ENCODE peak calls at places on chromosome 5, in nine cellular contexts. K is sigmoid colon, S is left ventricle myocardium inferior, P is right atrium auricular region, C is psoas muscle, M is ovary, R is PC-3, G is mammary epithelial cell, T is A549. O is an unnamed sample. For H3K9me3, the result is how much of the 10 kb centered on the place peaks cover.

GRCh38 chr5:158910782-158911692 is 188.7 kb downstream of the EBF1 start:
- DNase-seq in C (no peak), S (no peak), G (peak), P (no peak), R (peak), M (no peak), K (no peak), T (no peak), O (no peak)

GRCh38 chr5:41822036-41822435 is 48.2 kb downstream of the OXCT1 start:
- DNase-seq in T (no peak), K (no peak), C (no peak), P (no peak), S (no peak), R (no peak), G (no peak), M (no peak), O (no peak)

GRCh38 chr5:81164936-81165335 is 68.2 kb upstream of the CKMT2 start:
- DNase-seq in P (no peak), M (no peak), R (no peak), T (no peak), S (no peak), K (no peak), C (no peak), G (no peak), O (no peak)

GRCh38 chr5:27048507-27048906 is 10.1 kb upstream of the CDH9 start:
- DNase-seq in C (no peak), K (no peak), M (no peak), P (no peak), T (no peak), R (no peak), G (no peak), S (no peak), O (peak)

GRCh38 chr5:107404595-107405366 is 266.0 kb downstream of the EFNA5 start:
- DNase-seq in K (no peak), P (no peak), T (no peak), G (peak), S (no peak), C (no peak), R (no peak), M (no peak), O (no peak)

GRCh38 chr5:172284275-172284971 is 859 bp upstream of the UBTD2 start:
- DNase-seq in T (no peak), S (no peak), P (no peak), M (no peak), C (no peak), K (peak), G (no peak), R (peak), O (no peak)

GRCh38 chr5:149423287-149424268 is 44.5 kb upstream of the IL17B start:
- DNase-seq in C (peak), T (no peak), G (no peak), R (no peak), S (peak), M (peak), P (peak), K (peak), O (no peak)

GRCh38 chr5:59116231-59116900 is 533.5 kb downstream of the RAB3C start:
- DNase-seq in G (peak), M (no peak), R (no peak), S (no peak), P (no peak), T (no peak), K (no peak), C (no peak), O (peak)

GRCh38 chr5:68953151-68953884 is 140.5 kb upstream of the SLC30A5 start:
- DNase-seq in C (no peak), P (no peak), K (no peak), M (no peak), R (no peak), T (no peak), G (no peak), S (no peak), O (no peak)

GRCh38 chr5:134892282-134892681 is 12.6 kb upstream of the PCBD2 start:
- DNase-seq in K (no peak), S (no peak), M (no peak), C (no peak), P (no peak), R (no peak), G (no peak), T (no peak), O (no peak)

GRCh38 chr5:68319316-68320093 is 103.9 kb downstream of the PIK3R1 start:
- DNase-seq in P (no peak), S (no peak), K (no peak), C (no peak), R (peak), M (no peak), T (peak), G (peak), O (no peak)

GRCh38 chr5:113224605-113225065 is 210.2 kb downstream of the TSSK1B start:
- DNase-seq in T (no peak), P (no peak), R (no peak), K (no peak), C (no peak), G (no peak), S (no peak), M (no peak), O (no peak)

GRCh38 chr5:123950701-123951100 is 438.7 kb downstream of the CSNK1G3 start:
- DNase-seq in S (no peak), G (peak), M (no peak), K (no peak), T (no peak), R (peak), C (no peak), P (no peak), O (no peak)

GRCh38 chr5:72452515-72453259 is 54.5 kb downstream of the ZNF366 start:
- DNase-seq in R (peak), K (peak), C (peak), G (peak), M (peak), T (peak), S (peak), P (peak), O (peak)

GRCh38 chr5:104189909-104190308 is 627.3 kb upstream of the NUDT12 start:
- DNase-seq in C (no peak), R (peak), G (peak), M (no peak), K (no peak), S (no peak), P (no peak), T (no peak), O (no peak)

GRCh38 chr5:149310488-149310887 is 34.8 kb upstream of the GRPEL2 start:
- DNase-seq in T (no peak), K (no peak), C (no peak), S (no peak), G (no peak), P (no peak), M (no peak), R (no peak), O (no peak)

GRCh38 chr5:105640328-105640727 is 2030.4 kb downstream of the EFNA5 start:
- DNase-seq in G (no peak), R (no peak), S (no peak), P (no peak), C (no peak), T (no peak), K (peak), M (no peak), O (no peak)

GRCh38 chr5:158560170-158560569 is 539.5 kb downstream of the EBF1 start:
- DNase-seq in T (no peak), R (peak), C (peak), M (no peak), G (peak), S (peak), P (no peak), K (no peak), O (no peak)

GRCh38 chr5:5306696-5307095 is 115.8 kb upstream of the ICE1 start:
- DNase-seq in S (no peak), T (no peak), K (no peak), R (peak), M (no peak), C (no peak), P (no peak), G (no peak), O (no peak)

GRCh38 chr5:33781286-33781685 is 110.5 kb downstream of the ADAMTS12 start:
- DNase-seq in K (peak), S (no peak), T (no peak), P (no peak), C (no peak), M (no peak), R (peak), G (peak), O (no peak)

GRCh38 chr5:111781200-111781599 is 24.2 kb upstream of the NREP start:
- DNase-seq in S (peak), M (peak), R (peak), K (peak), T (no peak), G (peak), P (peak), C (peak), O (no peak)

GRCh38 chr5:94691947-94692346 is 73.5 kb downstream of the SLF1 start:
- DNase-seq in C (no peak), T (no peak), G (peak), P (no peak), M (no peak), K (no peak), R (peak), S (no peak), O (no peak)

GRCh38 chr5:137737349-137738256 is 1.7 kb upstream of the KLHL3 start:
- DNase-seq in G (no peak), C (no peak), S (peak), T (no peak), P (peak), M (no peak), R (peak), K (no peak), O (no peak)

GRCh38 chr5:60960591-60960990 is 15.6 kb downstream of the NDUFAF2 start:
- DNase-seq in C (no peak), P (no peak), K (no peak), G (no peak), T (no peak), S (no peak), M (no peak), R (peak), O (no peak)

GRCh38 chr5:171600736-171601265 is 181.4 kb downstream of the FGF18 start:
- DNase-seq in P (peak), K (no peak), C (peak), R (no peak), G (no peak), S (peak), M (no peak), T (no peak), O (no peak)

GRCh38 chr5:29307498-29307897 is 1886.0 kb upstream of the CDH6 start:
- DNase-seq in S (no peak), R (peak), K (no peak), C (no peak), G (no peak), M (no peak), P (no peak), T (no peak), O (no peak)

GRCh38 chr5:11191673-11192072 is 430.6 kb upstream of the DAP start:
- DNase-seq in G (no peak), K (no peak), P (no peak), S (no peak), M (no peak), T (no peak), C (no peak), R (no peak), O (no peak)

GRCh38 chr5:133782736-133783135 is 170.4 kb upstream of the FSTL4 start:
- DNase-seq in S (no peak), C (no peak), M (no peak), P (no peak), K (no peak), R (no peak), G (no peak), T (no peak), O (no peak)

GRCh38 chr5:14339467-14339866 is 196.3 kb downstream of the TRIO start:
- DNase-seq in G (no peak), C (no peak), S (no peak), P (no peak), K (no peak), T (no peak), R (no peak), M (no peak), O (no peak)

GRCh38 chr5:160905285-160905684 is 53.3 kb upstream of the ATP10B start:
- DNase-seq in R (no peak), P (no peak), G (peak), C (no peak), S (no peak), K (no peak), M (no peak), T (no peak), O (no peak)

GRCh38 chr5:160398806-160399205 is 1.0 kb downstream of the FAM200C start:
- DNase-seq in G (no peak), M (no peak), C (no peak), K (no peak), S (no peak), P (no peak), T (no peak), R (no peak), O (no peak)

GRCh38 chr5:59188415-59189225 is 605.7 kb downstream of the RAB3C start:
- DNase-seq in C (peak), P (peak), T (peak), K (peak), S (peak), G (peak), M (peak), R (peak), O (peak)

GRCh38 chr5:54580997-54581741 is 63.6 kb downstream of the SNX18 start:
- DNase-seq in C (no peak), T (no peak), K (no peak), R (no peak), M (no peak), P (no peak), S (no peak), G (no peak), O (no peak)

GRCh38 chr5:146165469-146165868 is 17.0 kb downstream of the LARS1 start:
- DNase-seq in T (no peak), S (no peak), G (no peak), K (no peak), C (no peak), M (no peak), R (no peak), P (no peak), O (no peak)

DNA sequence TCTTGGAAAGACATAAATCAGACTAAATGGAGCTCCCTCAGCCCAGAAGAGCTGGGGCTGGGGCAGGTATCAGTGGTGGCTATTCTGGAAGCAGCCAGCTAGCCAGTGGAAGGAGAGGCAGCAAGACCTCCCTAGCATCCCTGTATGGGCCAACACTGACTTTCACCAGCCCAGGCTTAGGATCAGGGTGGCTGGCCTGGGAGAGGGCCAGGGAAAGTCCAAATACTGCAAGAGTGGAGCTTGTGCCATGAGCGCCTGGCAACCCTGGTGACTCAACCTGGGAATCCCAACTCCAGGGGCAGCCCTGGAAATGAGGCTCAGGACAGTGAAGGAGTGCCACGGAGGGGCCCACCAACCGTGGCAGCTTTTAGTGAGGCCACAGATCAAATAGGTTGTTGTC is 7.6 kb upstream of the IRF1 start:
- DNase-seq in T (peak), S (peak), P (peak), K (peak), M (no peak), G (peak), R (peak), C (peak), O (no peak)
- H3K4me3 ChIP-seq in T (no peak), S (no peak), P (no peak), K (no peak), M (no peak), G (no peak), R (no peak), C (no peak), O (no peak)

GRCh38 chr5:78253201-78253600 is 41.3 kb downstream of the AP3B1 start:
- DNase-seq in C (no peak), P (no peak), S (no peak), G (no peak), R (no peak), M (no peak), K (no peak), T (no peak), O (no peak)
- H3K9me3 ChIP-seq in C (under half), P (under half), S (under half), G (under half), R (under half), M (under half), K (under half), T (under half), O (under half)

GRCh38 chr5:141961466-141961865 is 3.5 kb upstream of the PCDH12 start:
- DNase-seq in S (no peak), K (no peak), R (no peak), M (no peak), P (no peak), C (no peak), T (no peak), G (no peak), O (no peak)

GRCh38 chr5:141958773-141959172 is 771 bp upstream of the PCDH12 start:
- DNase-seq in S (no peak), R (peak), T (no peak), C (peak), K (peak), M (no peak), G (peak), P (peak), O (no peak)

GRCh38 chr5:141960449-141961323 is 2.7 kb upstream of the PCDH12 start:
- DNase-seq in R (peak), K (peak), S (peak), T (peak), M (peak), C (peak), G (peak), P (peak), O (peak)

GRCh38 chr5:141958113-141958512 is at the start of gene PCDH12:
- DNase-seq in R (no peak), T (no peak), G (no peak), M (no peak), S (peak), C (peak), K (peak), P (peak), O (no peak)

GRCh38 chr5:141960018-141960417 is 2.0 kb upstream of the PCDH12 start:
- DNase-seq in P (no peak), S (no peak), R (no peak), M (no peak), T (no peak), K (no peak), G (no peak), C (no peak), O (no peak)
- TF ChIP-seq CTCF in P (no peak), S (peak), R (peak), M (no peak), T (no peak), K (no peak), G (peak), C (no peak), O (peak)

GRCh38 chr5:2757563-2758311 is 6.3 kb upstream of the IRX2 start:
- DNase-seq in T (no peak), K (no peak), C (no peak), P (peak), R (peak), S (no peak), M (no peak), G (peak), O (peak)

GRCh38 chr5:2755371-2755715 is 3.9 kb upstream of the IRX2 start:
- DNase-seq in G (peak), P (peak), M (no peak), T (no peak), S (no peak), K (no peak), C (no peak), R (no peak), O (no peak)

GRCh38 chr5:2756211-2756746 is 4.8 kb upstream of the IRX2 start:
- DNase-seq in S (no peak), P (peak), M (no peak), G (peak), K (no peak), C (no peak), R (peak), T (peak), O (peak)

GRCh38 chr5:2755811-2756210 is 4.3 kb upstream of the IRX2 start:
- DNase-seq in G (peak), T (no peak), C (no peak), P (peak), S (no peak), R (no peak), K (no peak), M (no peak), O (no peak)

DNA sequence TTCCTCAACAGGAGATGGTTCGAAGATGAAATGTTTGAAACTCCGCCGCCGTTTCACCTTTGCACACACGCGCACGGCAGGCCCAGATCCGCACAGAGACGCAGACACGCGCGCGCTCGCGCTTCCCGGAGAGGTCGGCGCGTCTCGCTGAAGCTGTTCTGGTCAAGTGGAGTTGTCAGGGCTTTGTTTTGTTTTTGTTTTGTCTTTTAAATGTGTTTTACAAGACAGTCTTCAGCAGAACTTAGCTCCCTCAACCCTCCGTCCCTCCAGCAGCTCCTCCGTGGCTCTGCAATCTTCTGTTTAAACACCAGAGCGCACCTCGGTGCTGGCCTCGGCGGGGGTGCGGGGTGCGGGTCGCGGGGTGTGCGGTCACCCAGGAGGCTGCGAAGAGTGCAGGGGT is 5.3 kb upstream of the IRX2 start:
- DNase-seq in P (peak), M (no peak), S (no peak), R (peak), G (no peak), T (no peak), C (no peak), K (no peak), O (no peak)
- H3K4me3 ChIP-seq in P (peak), M (no peak), S (peak), R (peak), G (no peak), T (peak), C (peak), K (peak), O (peak)

O was measured in Caco-2.